ENCODE peak calls at places on chromosomes 13 and 19, in nine cellular contexts. One of them, this sample, is unnamed.

GRCh38 chr13:79434578-79434977 is 28.5 kb upstream of the RBM26 start:
- ATAC-seq in activated CD4-positive, CD25-positive, alpha-beta regulatory T cell treated with anti-CD3 and anti-CD28 coated beads, Interleukin-2, amount 50 U/mL, for 24 hours: no peak
- ATAC-seq in left cardiac atrium: no peak
- ATAC-seq in pancreas: peak; percentile 63
- ATAC-seq in foreskin keratinocyte: no peak
- ATAC-seq in heart left ventricle: no peak
- ATAC-seq in RWPE2: no peak
- ATAC-seq in naive thymus-derived CD4-positive, alpha-beta T cell: no peak
- ATAC-seq in upper lobe of right lung: no peak
- ATAC-seq in this sample: peak; percentile 48

GRCh38 chr13:40492511-40492910 is 173.9 kb downstream of the FOXO1 start:
- ATAC-seq in activated CD4-positive, CD25-positive, alpha-beta regulatory T cell treated with anti-CD3 and anti-CD28 coated beads, Interleukin-2, amount 50 U/mL, for 24 hours: no peak
- ATAC-seq in left cardiac atrium: peak; percentile 90
- ATAC-seq in pancreas: no peak
- ATAC-seq in foreskin keratinocyte: no peak
- ATAC-seq in heart left ventricle: peak; percentile 94
- ATAC-seq in RWPE2: no peak
- ATAC-seq in naive thymus-derived CD4-positive, alpha-beta T cell: no peak
- ATAC-seq in upper lobe of right lung: no peak
- ATAC-seq in this sample: no peak

GRCh38 chr19:4052114-4052992 is 14.3 kb downstream of the ZBTB7A start:
- ATAC-seq in activated CD4-positive, CD25-positive, alpha-beta regulatory T cell treated with anti-CD3 and anti-CD28 coated beads, Interleukin-2, amount 50 U/mL, for 24 hours: no peak
- ATAC-seq in left cardiac atrium: peak; percentile 44
- ATAC-seq in pancreas: peak; percentile 78
- ATAC-seq in foreskin keratinocyte: peak; percentile 61
- ATAC-seq in heart left ventricle: no peak
- ATAC-seq in RWPE2: peak; percentile 75
- ATAC-seq in naive thymus-derived CD4-positive, alpha-beta T cell: peak; percentile 76
- ATAC-seq in upper lobe of right lung: peak; percentile 49
- ATAC-seq in this sample: peak; percentile 46

GRCh38 chr13:44680746-44681355 is 104.7 kb upstream of the TSC22D1 start:
- ATAC-seq in activated CD4-positive, CD25-positive, alpha-beta regulatory T cell treated with anti-CD3 and anti-CD28 coated beads, Interleukin-2, amount 50 U/mL, for 24 hours: no peak
- ATAC-seq in left cardiac atrium: no peak
- ATAC-seq in pancreas: no peak
- ATAC-seq in foreskin keratinocyte: no peak
- ATAC-seq in heart left ventricle: no peak
- ATAC-seq in RWPE2: no peak
- ATAC-seq in naive thymus-derived CD4-positive, alpha-beta T cell: no peak
- ATAC-seq in upper lobe of right lung: no peak
- ATAC-seq in this sample: peak; percentile 32

GRCh38 chr19:49690073-49690655 is 752 bp upstream of the CPT1C start:
- ATAC-seq in activated CD4-positive, CD25-positive, alpha-beta regulatory T cell treated with anti-CD3 and anti-CD28 coated beads, Interleukin-2, amount 50 U/mL, for 24 hours: peak; percentile 7
- ATAC-seq in left cardiac atrium: peak; percentile 13
- ATAC-seq in pancreas: peak; percentile 39
- ATAC-seq in foreskin keratinocyte: peak; percentile 4
- ATAC-seq in heart left ventricle: no peak
- ATAC-seq in RWPE2: peak; percentile 4
- ATAC-seq in naive thymus-derived CD4-positive, alpha-beta T cell: peak; percentile 33
- ATAC-seq in upper lobe of right lung: peak; percentile 2
- ATAC-seq in this sample: no peak

GRCh38 chr19:4083677-4084546 is 17.2 kb upstream of the ZBTB7A start:
- ATAC-seq in activated CD4-positive, CD25-positive, alpha-beta regulatory T cell treated with anti-CD3 and anti-CD28 coated beads, Interleukin-2, amount 50 U/mL, for 24 hours: peak; percentile 49
- ATAC-seq in left cardiac atrium: peak; percentile 16
- ATAC-seq in pancreas: peak; percentile 44
- ATAC-seq in foreskin keratinocyte: peak; percentile 25
- ATAC-seq in heart left ventricle: no peak
- ATAC-seq in RWPE2: peak; percentile 37
- ATAC-seq in naive thymus-derived CD4-positive, alpha-beta T cell: peak; percentile 70
- ATAC-seq in upper lobe of right lung: peak; percentile 75
- ATAC-seq in this sample: peak; percentile 57

GRCh38 chr19:46076031-46076880 is 35.5 kb upstream of the IGFL4 start:
- ATAC-seq in activated CD4-positive, CD25-positive, alpha-beta regulatory T cell treated with anti-CD3 and anti-CD28 coated beads, Interleukin-2, amount 50 U/mL, for 24 hours: no peak
- ATAC-seq in left cardiac atrium: no peak
- ATAC-seq in pancreas: no peak
- ATAC-seq in foreskin keratinocyte: no peak
- ATAC-seq in heart left ventricle: no peak
- ATAC-seq in RWPE2: no peak
- ATAC-seq in naive thymus-derived CD4-positive, alpha-beta T cell: no peak
- ATAC-seq in upper lobe of right lung: no peak
- ATAC-seq in this sample: no peak

GRCh38 chr13:98820744-98821371 is 68.4 kb upstream of the SLC15A1 start:
- ATAC-seq in activated CD4-positive, CD25-positive, alpha-beta regulatory T cell treated with anti-CD3 and anti-CD28 coated beads, Interleukin-2, amount 50 U/mL, for 24 hours: no peak
- ATAC-seq in left cardiac atrium: no peak
- ATAC-seq in pancreas: no peak
- ATAC-seq in foreskin keratinocyte: no peak
- ATAC-seq in heart left ventricle: no peak
- ATAC-seq in RWPE2: no peak
- ATAC-seq in naive thymus-derived CD4-positive, alpha-beta T cell: no peak
- ATAC-seq in upper lobe of right lung: no peak
- ATAC-seq in this sample: no peak

GRCh38 chr19:23002690-23003422 is at the start of gene ZNF728:
- ATAC-seq in activated CD4-positive, CD25-positive, alpha-beta regulatory T cell treated with anti-CD3 and anti-CD28 coated beads, Interleukin-2, amount 50 U/mL, for 24 hours: no peak
- ATAC-seq in left cardiac atrium: peak; percentile 97
- ATAC-seq in pancreas: peak; percentile 51
- ATAC-seq in foreskin keratinocyte: no peak
- ATAC-seq in heart left ventricle: peak; percentile 94
- ATAC-seq in RWPE2: no peak
- ATAC-seq in naive thymus-derived CD4-positive, alpha-beta T cell: no peak
- ATAC-seq in upper lobe of right lung: peak; percentile 36
- ATAC-seq in this sample: no peak

GRCh38 chr13:44764334-44764733 is 188.2 kb upstream of the TSC22D1 start:
- ATAC-seq in activated CD4-positive, CD25-positive, alpha-beta regulatory T cell treated with anti-CD3 and anti-CD28 coated beads, Interleukin-2, amount 50 U/mL, for 24 hours: no peak
- ATAC-seq in left cardiac atrium: no peak
- ATAC-seq in pancreas: peak; percentile 59
- ATAC-seq in foreskin keratinocyte: no peak
- ATAC-seq in heart left ventricle: no peak
- ATAC-seq in RWPE2: no peak
- ATAC-seq in naive thymus-derived CD4-positive, alpha-beta T cell: no peak
- ATAC-seq in upper lobe of right lung: no peak
- ATAC-seq in this sample: no peak

GRCh38 chr19:15181394-15181793 is 19.4 kb downstream of the NOTCH3 start:
- ATAC-seq in activated CD4-positive, CD25-positive, alpha-beta regulatory T cell treated with anti-CD3 and anti-CD28 coated beads, Interleukin-2, amount 50 U/mL, for 24 hours: no peak
- ATAC-seq in left cardiac atrium: no peak
- ATAC-seq in pancreas: peak; percentile 2
- ATAC-seq in foreskin keratinocyte: no peak
- ATAC-seq in heart left ventricle: no peak
- ATAC-seq in RWPE2: no peak
- ATAC-seq in naive thymus-derived CD4-positive, alpha-beta T cell: no peak
- ATAC-seq in upper lobe of right lung: peak; percentile 12
- ATAC-seq in this sample: no peak

GRCh38 chr19:18205180-18205915 is 1.5 kb upstream of the RAB3A start:
- ATAC-seq in activated CD4-positive, CD25-positive, alpha-beta regulatory T cell treated with anti-CD3 and anti-CD28 coated beads, Interleukin-2, amount 50 U/mL, for 24 hours: no peak
- ATAC-seq in left cardiac atrium: peak; percentile 41
- ATAC-seq in pancreas: peak; percentile 43
- ATAC-seq in foreskin keratinocyte: no peak
- ATAC-seq in heart left ventricle: peak; percentile 29
- ATAC-seq in RWPE2: no peak
- ATAC-seq in naive thymus-derived CD4-positive, alpha-beta T cell: no peak
- ATAC-seq in upper lobe of right lung: peak; percentile 5
- ATAC-seq in this sample: no peak

GRCh38 chr13:102856603-102857002 is 10.8 kb downstream of the ERCC5 start:
- ATAC-seq in activated CD4-positive, CD25-positive, alpha-beta regulatory T cell treated with anti-CD3 and anti-CD28 coated beads, Interleukin-2, amount 50 U/mL, for 24 hours: no peak
- ATAC-seq in left cardiac atrium: peak; percentile 30
- ATAC-seq in pancreas: peak; percentile 51
- ATAC-seq in foreskin keratinocyte: no peak
- ATAC-seq in heart left ventricle: peak; percentile 88
- ATAC-seq in RWPE2: no peak
- ATAC-seq in naive thymus-derived CD4-positive, alpha-beta T cell: no peak
- ATAC-seq in upper lobe of right lung: peak; percentile 57
- ATAC-seq in this sample: no peak

GRCh38 chr13:93375491-93375890 is 148.9 kb downstream of the GPC6 start:
- ATAC-seq in activated CD4-positive, CD25-positive, alpha-beta regulatory T cell treated with anti-CD3 and anti-CD28 coated beads, Interleukin-2, amount 50 U/mL, for 24 hours: no peak
- ATAC-seq in left cardiac atrium: no peak
- ATAC-seq in pancreas: no peak
- ATAC-seq in foreskin keratinocyte: no peak
- ATAC-seq in heart left ventricle: no peak
- ATAC-seq in RWPE2: no peak
- ATAC-seq in naive thymus-derived CD4-positive, alpha-beta T cell: no peak
- ATAC-seq in upper lobe of right lung: no peak
- ATAC-seq in this sample: no peak

GRCh38 chr19:48514123-48514458 is 2.5 kb upstream of the LMTK3 start:
- ATAC-seq in activated CD4-positive, CD25-positive, alpha-beta regulatory T cell treated with anti-CD3 and anti-CD28 coated beads, Interleukin-2, amount 50 U/mL, for 24 hours: no peak
- ATAC-seq in left cardiac atrium: no peak
- ATAC-seq in pancreas: no peak
- ATAC-seq in foreskin keratinocyte: no peak
- ATAC-seq in heart left ventricle: no peak
- ATAC-seq in RWPE2: no peak
- ATAC-seq in naive thymus-derived CD4-positive, alpha-beta T cell: no peak
- ATAC-seq in upper lobe of right lung: no peak
- ATAC-seq in this sample: no peak

GRCh38 chr13:45827318-45827717 is 24.2 kb downstream of the SIAH3 start:
- ATAC-seq in activated CD4-positive, CD25-positive, alpha-beta regulatory T cell treated with anti-CD3 and anti-CD28 coated beads, Interleukin-2, amount 50 U/mL, for 24 hours: no peak
- ATAC-seq in left cardiac atrium: no peak
- ATAC-seq in pancreas: no peak
- ATAC-seq in foreskin keratinocyte: no peak
- ATAC-seq in heart left ventricle: no peak
- ATAC-seq in RWPE2: no peak
- ATAC-seq in naive thymus-derived CD4-positive, alpha-beta T cell: no peak
- ATAC-seq in upper lobe of right lung: no peak
- ATAC-seq in this sample: no peak